ENCODE peak calls at places on chromosomes 16 and 17, in six cellular contexts. Q, P, A, C, H and X are unnamed samples.

GRCh38 chr16:2333772-2334379 is 6.7 kb downstream of the ABCA3 start:
- DNase-seq in Q (no peak), P (no peak), A (no peak), C (no peak), H (peak), X (no peak)

GRCh38 chr17:11144358-11145233 is 96.4 kb upstream of the SHISA6 start:
- DNase-seq in Q (peak), P (peak), A (no peak), C (no peak), H (peak), X (peak)

GRCh38 chr17:45693792-45694191 is 90.3 kb upstream of the CRHR1 start:
- DNase-seq in Q (no peak), P (no peak), A (no peak), C (no peak), H (no peak), X (no peak)

GRCh38 chr17:34254651-34255380 is at the start of gene CCL2:
- DNase-seq in Q (no peak), P (peak), A (peak), C (peak), H (no peak), X (peak)

GRCh38 chr16:81780350-81780749 is 1.3 kb downstream of the PLCG2 start:
- DNase-seq in Q (no peak), P (no peak), A (no peak), C (no peak), H (no peak), X (no peak)

GRCh38 chr16:74450236-74450635 is 29.0 kb upstream of the CLEC18B start:
- DNase-seq in Q (no peak), P (no peak), A (no peak), C (no peak), H (no peak), X (peak)

GRCh38 chr17:51610834-51611233 is 350.5 kb downstream of the UTP18 start:
- DNase-seq in Q (no peak), P (no peak), A (no peak), C (no peak), H (no peak), X (no peak)

GRCh38 chr16:75099738-75100615 is 16.6 kb downstream of the LDHD start:
- DNase-seq in Q (no peak), P (no peak), A (no peak), C (no peak), H (no peak), X (no peak)

GRCh38 chr17:60134396-60135159 is 15.2 kb upstream of the CA4 start:
- DNase-seq in Q (no peak), P (no peak), A (peak), C (peak), H (no peak), X (peak)

GRCh38 chr17:82439829-82440365 is 10.7 kb downstream of the CYBC1 start:
- DNase-seq in Q (no peak), P (no peak), A (no peak), C (no peak), H (no peak), X (no peak)

GRCh38 chr17:32240745-32241144 is 24.9 kb upstream of the RHBDL3 start:
- DNase-seq in Q (no peak), P (no peak), A (no peak), C (no peak), H (no peak), X (no peak)

GRCh38 chr16:2188395-2188794 is 8.0 kb downstream of the CASKIN1 start:
- DNase-seq in Q (no peak), P (no peak), A (no peak), C (no peak), H (no peak), X (no peak)

GRCh38 chr16:90046122-90046970 is 27.1 kb upstream of the DBNDD1 start:
- DNase-seq in Q (no peak), P (no peak), A (no peak), C (no peak), H (no peak), X (no peak)

GRCh38 chr17:40122466-40122943 is 734 bp downstream of the MSL1 start:
- DNase-seq in Q (no peak), P (peak), A (peak), C (peak), H (no peak), X (peak)

GRCh38 chr16:73021866-73022495 is 25.9 kb downstream of the ZFHX3 start:
- DNase-seq in Q (no peak), P (no peak), A (no peak), C (no peak), H (no peak), X (no peak)

GRCh38 chr17:50946223-50946890 is 80.2 kb upstream of the TOB1 start:
- DNase-seq in Q (no peak), P (no peak), A (peak), C (no peak), H (peak), X (no peak)

GRCh38 chr17:66549312-66549705 is 246.9 kb downstream of the PRKCA start:
- DNase-seq in Q (no peak), P (no peak), A (no peak), C (peak), H (no peak), X (peak)

GRCh38 chr17:71985111-71986039 is 135.4 kb upstream of the SOX9 start:
- DNase-seq in Q (no peak), P (no peak), A (no peak), C (no peak), H (peak), X (peak)

GRCh38 chr17:67359960-67360817 is 6.2 kb downstream of the PSMD12 start:
- DNase-seq in Q (no peak), P (no peak), A (no peak), C (peak), H (no peak), X (peak)

GRCh38 chr16:57266531-57267268 is 17.8 kb downstream of the PLLP start:
- DNase-seq in Q (no peak), P (no peak), A (no peak), C (no peak), H (no peak), X (no peak)

GRCh38 chr16:66382171-66382965 is 15.9 kb downstream of the CDH5 start:
- DNase-seq in Q (peak), P (no peak), A (no peak), C (peak), H (peak), X (peak)

GRCh38 chr17:6040473-6040872 is 29.7 kb upstream of the WSCD1 start:
- DNase-seq in Q (no peak), P (no peak), A (no peak), C (no peak), H (no peak), X (no peak)

DNA sequence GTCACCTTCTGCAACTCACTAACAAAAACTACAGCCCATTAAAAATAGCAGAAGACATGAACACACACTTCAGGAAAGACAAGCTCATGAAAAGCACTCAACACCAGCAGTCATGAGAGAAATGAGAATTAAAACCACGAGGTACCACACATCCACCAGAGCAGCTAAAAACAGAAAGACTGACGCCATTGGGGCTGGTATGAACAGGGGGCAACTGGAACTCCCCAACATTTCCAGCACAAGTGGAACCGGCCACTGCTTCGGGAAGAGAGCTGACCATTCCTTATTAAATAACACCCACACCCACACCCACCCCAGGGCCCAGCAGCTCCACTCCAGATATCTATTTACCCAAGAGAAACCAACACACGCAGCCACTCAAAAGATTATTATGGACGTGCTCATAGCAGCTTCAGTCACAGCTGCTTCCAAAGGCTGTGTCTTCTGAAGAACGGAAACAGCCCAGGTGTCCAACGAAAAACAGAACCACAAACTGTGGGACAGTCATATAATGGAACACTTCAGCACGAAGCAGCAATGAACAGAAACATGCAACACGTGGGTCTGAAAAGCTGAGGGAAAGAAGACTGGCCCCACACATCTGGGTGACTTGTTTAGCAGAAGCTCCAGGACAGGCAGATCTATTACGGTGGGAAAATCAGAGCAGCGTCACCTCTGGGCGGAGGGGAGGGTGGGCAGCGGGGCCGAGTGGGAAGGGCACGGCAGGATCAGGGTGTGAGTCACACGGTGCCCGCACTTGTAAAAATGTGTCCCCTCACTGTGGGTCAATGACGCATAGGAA is 41.1 kb downstream of the KLHDC4 start:
- DNase-seq in Q (no peak), P (no peak), A (no peak), C (no peak), H (no peak), X (no peak)
- H3K4me3 ChIP-seq in Q (no peak), P (no peak), A (no peak), C (no peak), H (no peak), X (no peak)

GRCh38 chr16:30948956-30949654 is at the start of gene ORAI3:
- DNase-seq in Q (no peak), P (peak), A (peak), C (peak), H (peak), X (peak)

GRCh38 chr16:30946671-30947532 is 2.0 kb upstream of the ORAI3 start:
- DNase-seq in Q (no peak), P (no peak), A (no peak), C (no peak), H (no peak), X (no peak)

GRCh38 chr16:30948087-30948955 is 547 bp upstream of the ORAI3 start:
- DNase-seq in Q (peak), P (peak), A (peak), C (peak), H (peak), X (peak)

GRCh38 chr16:30949655-30950515 is 1.0 kb downstream of the ORAI3 start:
- DNase-seq in Q (peak), P (peak), A (peak), C (peak), H (peak), X (peak)

GRCh38 chr16:30947533-30948086 is 1.3 kb upstream of the ORAI3 start:
- DNase-seq in Q (no peak), P (no peak), A (no peak), C (no peak), H (no peak), X (no peak)
- H3K4me3 ChIP-seq in Q (no peak), P (no peak), A (no peak), C (no peak), H (no peak), X (peak)

DNA sequence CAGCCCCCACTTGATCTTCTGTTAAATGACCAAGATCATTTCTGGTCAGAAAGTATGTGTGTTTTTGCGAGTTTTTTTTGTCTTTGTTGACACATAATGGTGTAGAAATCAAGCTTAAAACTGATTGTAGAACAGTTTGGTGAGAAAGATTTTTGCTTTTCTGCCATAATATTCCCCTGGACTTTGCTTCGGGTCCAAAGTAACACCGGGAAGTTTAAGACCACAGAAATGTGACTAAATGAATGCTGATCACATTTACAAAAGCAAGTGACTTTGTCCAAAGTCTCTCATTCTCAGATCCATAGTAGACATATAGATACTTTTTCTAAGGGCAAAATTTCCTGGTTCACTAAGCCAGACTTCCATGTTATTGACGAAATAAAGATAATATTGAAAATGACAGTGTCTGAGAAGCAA is 2.6 kb downstream of the FAM20A start:
- DNase-seq in Q (no peak), P (no peak), A (no peak), C (no peak), H (no peak), X (no peak)
- H3K4me3 ChIP-seq in Q (no peak), P (no peak), A (no peak), C (no peak), H (no peak), X (peak)

GRCh38 chr17:28663723-28664122 is 1.7 kb downstream of the SUPT6H start:
- DNase-seq in Q (no peak), P (no peak), A (no peak), C (no peak), H (no peak), X (no peak)

GRCh38 chr17:28665994-28666393 is 4.0 kb downstream of the SUPT6H start:
- DNase-seq in Q (no peak), P (no peak), A (no peak), C (no peak), H (no peak), X (no peak)

GRCh38 chr17:28662527-28662829 is 473 bp downstream of the SUPT6H start:
- DNase-seq in Q (no peak), P (no peak), A (no peak), C (no peak), H (no peak), X (no peak)

GRCh38 chr17:28669918-28670317 is 7.9 kb downstream of the SUPT6H start:
- DNase-seq in Q (no peak), P (no peak), A (no peak), C (no peak), H (no peak), X (no peak)

GRCh38 chr17:28667870-28668269 is 5.9 kb downstream of the SUPT6H start:
- DNase-seq in Q (no peak), P (no peak), A (no peak), C (no peak), H (no peak), X (peak)
- H3K4me3 ChIP-seq in Q (no peak), P (no peak), A (no peak), C (no peak), H (no peak), X (no peak)

GRCh38 chr17:4375039-4375748 is 8.7 kb upstream of the UBE2G1 start:
- DNase-seq in Q (no peak), P (no peak), A (no peak), C (no peak), H (no peak), X (no peak)
- H3K4me3 ChIP-seq in Q (no peak), P (no peak), A (no peak), C (no peak), H (no peak), X (no peak)